ENCODE peak calls at places on chromosome 4, in ten cellular contexts. One of them, this sample, is unnamed.

GRCh38 chr4:7273741-7274297 is 81.5 kb downstream of the SORCS2 start:
- DNase-seq in NCI-H460: no peak
- DNase-seq in CD4-positive, alpha-beta memory T cell: no peak
- DNase-seq in AG09309: no peak
- DNase-seq in fibroblast of the conjunctiva: no peak
- DNase-seq in SIG-M5: no peak
- DNase-seq in naive thymus-derived CD8-positive, alpha-beta T cell: no peak
- DNase-seq in stimulated activated CD4-positive, alpha-beta T cell treated with anti-CD3 and anti-CD28 coated beads, Interleukin-1b, Interleukin-23, amount 100 ng/mL, for 24 hours: no peak
- DNase-seq in NT2/D1: no peak
- DNase-seq in T-helper 1 cell: no peak
- DNase-seq in this sample: no peak

GRCh38 chr4:48963042-48963679 is 22.9 kb upstream of the CWH43 start:
- DNase-seq in NCI-H460: peak; percentile 84
- DNase-seq in CD4-positive, alpha-beta memory T cell: peak; percentile 79
- DNase-seq in AG09309: peak; percentile 67
- DNase-seq in fibroblast of the conjunctiva: peak; percentile 86
- DNase-seq in SIG-M5: peak; percentile 12
- DNase-seq in naive thymus-derived CD8-positive, alpha-beta T cell: peak; percentile 73
- DNase-seq in stimulated activated CD4-positive, alpha-beta T cell treated with anti-CD3 and anti-CD28 coated beads, Interleukin-1b, Interleukin-23, amount 100 ng/mL, for 24 hours: peak; percentile 54
- DNase-seq in NT2/D1: peak; percentile 63
- DNase-seq in T-helper 1 cell: peak; percentile 73
- DNase-seq in this sample: peak; percentile 87

GRCh38 chr4:86592553-86593249 is 1.4 kb upstream of the PTPN13 start:
- DNase-seq in NCI-H460: no peak
- DNase-seq in CD4-positive, alpha-beta memory T cell: no peak
- DNase-seq in AG09309: no peak
- DNase-seq in fibroblast of the conjunctiva: no peak
- DNase-seq in SIG-M5: no peak
- DNase-seq in naive thymus-derived CD8-positive, alpha-beta T cell: no peak
- DNase-seq in stimulated activated CD4-positive, alpha-beta T cell treated with anti-CD3 and anti-CD28 coated beads, Interleukin-1b, Interleukin-23, amount 100 ng/mL, for 24 hours: no peak
- DNase-seq in NT2/D1: no peak
- DNase-seq in T-helper 1 cell: no peak
- DNase-seq in this sample: no peak

GRCh38 chr4:138242076-138242829 is at the start of gene SLC7A11:
- DNase-seq in NCI-H460: peak; percentile 96
- DNase-seq in CD4-positive, alpha-beta memory T cell: peak; percentile 36
- DNase-seq in AG09309: peak; percentile 99
- DNase-seq in fibroblast of the conjunctiva: peak; percentile 99
- DNase-seq in SIG-M5: peak; percentile 98
- DNase-seq in naive thymus-derived CD8-positive, alpha-beta T cell: peak; percentile 14
- DNase-seq in stimulated activated CD4-positive, alpha-beta T cell treated with anti-CD3 and anti-CD28 coated beads, Interleukin-1b, Interleukin-23, amount 100 ng/mL, for 24 hours: peak; percentile 14
- DNase-seq in NT2/D1: peak; percentile 74
- DNase-seq in T-helper 1 cell: no peak
- DNase-seq in this sample: peak; percentile 92

GRCh38 chr4:142419712-142420111 is 426.4 kb downstream of the INPP4B start:
- DNase-seq in NCI-H460: no peak
- DNase-seq in CD4-positive, alpha-beta memory T cell: no peak
- DNase-seq in AG09309: no peak
- DNase-seq in fibroblast of the conjunctiva: no peak
- DNase-seq in SIG-M5: no peak
- DNase-seq in naive thymus-derived CD8-positive, alpha-beta T cell: no peak
- DNase-seq in stimulated activated CD4-positive, alpha-beta T cell treated with anti-CD3 and anti-CD28 coated beads, Interleukin-1b, Interleukin-23, amount 100 ng/mL, for 24 hours: no peak
- DNase-seq in NT2/D1: no peak
- DNase-seq in T-helper 1 cell: no peak
- DNase-seq in this sample: no peak

GRCh38 chr4:41652971-41653370 is 95.6 kb downstream of the PHOX2B start:
- DNase-seq in NCI-H460: no peak
- DNase-seq in CD4-positive, alpha-beta memory T cell: no peak
- DNase-seq in AG09309: no peak
- DNase-seq in fibroblast of the conjunctiva: no peak
- DNase-seq in SIG-M5: no peak
- DNase-seq in naive thymus-derived CD8-positive, alpha-beta T cell: no peak
- DNase-seq in stimulated activated CD4-positive, alpha-beta T cell treated with anti-CD3 and anti-CD28 coated beads, Interleukin-1b, Interleukin-23, amount 100 ng/mL, for 24 hours: no peak
- DNase-seq in NT2/D1: no peak
- DNase-seq in T-helper 1 cell: no peak
- DNase-seq in this sample: no peak

GRCh38 chr4:1206299-1207156 is 34.1 kb upstream of the SPON2 start:
- DNase-seq in NCI-H460: no peak
- DNase-seq in CD4-positive, alpha-beta memory T cell: no peak
- DNase-seq in AG09309: no peak
- DNase-seq in fibroblast of the conjunctiva: no peak
- DNase-seq in SIG-M5: no peak
- DNase-seq in naive thymus-derived CD8-positive, alpha-beta T cell: no peak
- DNase-seq in stimulated activated CD4-positive, alpha-beta T cell treated with anti-CD3 and anti-CD28 coated beads, Interleukin-1b, Interleukin-23, amount 100 ng/mL, for 24 hours: no peak
- DNase-seq in NT2/D1: no peak
- DNase-seq in T-helper 1 cell: no peak
- DNase-seq in this sample: no peak

GRCh38 chr4:2962099-2962455 is 1.1 kb downstream of the NOP14 start:
- DNase-seq in NCI-H460: no peak
- DNase-seq in CD4-positive, alpha-beta memory T cell: peak; percentile 50
- DNase-seq in AG09309: no peak
- DNase-seq in fibroblast of the conjunctiva: no peak
- DNase-seq in SIG-M5: no peak
- DNase-seq in naive thymus-derived CD8-positive, alpha-beta T cell: no peak
- DNase-seq in stimulated activated CD4-positive, alpha-beta T cell treated with anti-CD3 and anti-CD28 coated beads, Interleukin-1b, Interleukin-23, amount 100 ng/mL, for 24 hours: peak; percentile 46
- DNase-seq in NT2/D1: no peak
- DNase-seq in T-helper 1 cell: no peak
- DNase-seq in this sample: no peak

GRCh38 chr4:99087887-99088484 is 602 bp downstream of the ADH5 start:
- DNase-seq in NCI-H460: peak; percentile 40
- DNase-seq in CD4-positive, alpha-beta memory T cell: peak; percentile 7
- DNase-seq in AG09309: peak; percentile 71
- DNase-seq in fibroblast of the conjunctiva: peak; percentile 84
- DNase-seq in SIG-M5: no peak
- DNase-seq in naive thymus-derived CD8-positive, alpha-beta T cell: no peak
- DNase-seq in stimulated activated CD4-positive, alpha-beta T cell treated with anti-CD3 and anti-CD28 coated beads, Interleukin-1b, Interleukin-23, amount 100 ng/mL, for 24 hours: peak; percentile 1
- DNase-seq in NT2/D1: peak; percentile 16
- DNase-seq in T-helper 1 cell: peak; percentile 10
- DNase-seq in this sample: peak; percentile 45

GRCh38 chr4:1975391-1975801 is 33.4 kb downstream of the NELFA start:
- DNase-seq in NCI-H460: no peak
- DNase-seq in CD4-positive, alpha-beta memory T cell: no peak
- DNase-seq in AG09309: no peak
- DNase-seq in fibroblast of the conjunctiva: no peak
- DNase-seq in SIG-M5: no peak
- DNase-seq in naive thymus-derived CD8-positive, alpha-beta T cell: no peak
- DNase-seq in stimulated activated CD4-positive, alpha-beta T cell treated with anti-CD3 and anti-CD28 coated beads, Interleukin-1b, Interleukin-23, amount 100 ng/mL, for 24 hours: no peak
- DNase-seq in NT2/D1: no peak
- DNase-seq in T-helper 1 cell: no peak
- DNase-seq in this sample: no peak